ENCODE peak calls at places on chromosomes 7 and 10, in seven cellular contexts. F is H7, W is ACHN, N is transverse colon, U is NCI-H1694 treated with DMSO at 0.1 percent for 48 hours, L is substantia nigra, T is Caco-2. M is an unnamed sample.

GRCh38 chr10:67772894-67773511 is 65.0 kb downstream of the DNAJC12 start:
- DNase-seq in N (no peak), L (no peak), F (no peak), T (no peak), W (no peak), U (no peak), M (no peak)

GRCh38 chr7:94374721-94375120 is 20.0 kb upstream of the COL1A2 start:
- DNase-seq in U (no peak), N (no peak), W (no peak), T (no peak), L (no peak), F (no peak), M (no peak)

GRCh38 chr10:93097386-93097785 is 23.7 kb downstream of the CYP26A1 start:
- DNase-seq in L (no peak), F (no peak), W (no peak), N (no peak), T (no peak), U (no peak), M (no peak)

GRCh38 chr7:66013938-66014337 is 31.9 kb upstream of the GUSB start:
- DNase-seq in T (peak), U (no peak), L (peak), N (peak), F (peak), W (peak), M (peak)

GRCh38 chr7:134448359-134449229 is 10.3 kb downstream of the AKR1B1 start:
- DNase-seq in F (no peak), W (peak), L (no peak), N (no peak), T (no peak), U (no peak), M (peak)

GRCh38 chr7:128774029-128774689 is 1.4 kb downstream of the OPN1SW start:
- DNase-seq in N (no peak), F (no peak), U (no peak), W (no peak), T (no peak), L (no peak), M (no peak)

GRCh38 chr10:78861456-78862327 is 207.1 kb upstream of the ZMIZ1 start:
- DNase-seq in L (no peak), N (no peak), U (peak), F (peak), T (no peak), W (no peak), M (no peak)

GRCh38 chr10:114458955-114459354 is 54.7 kb upstream of the AFAP1L2 start:
- DNase-seq in L (peak), W (peak), N (peak), T (peak), F (peak), U (no peak), M (peak)

GRCh38 chr7:135362871-135363270 is 129.2 kb downstream of the STRA8 start:
- DNase-seq in N (no peak), L (no peak), U (no peak), T (no peak), F (peak), W (no peak), M (no peak)

GRCh38 chr10:131726460-131726861 is 174.3 kb upstream of the PPP2R2D start:
- DNase-seq in L (peak), W (no peak), N (no peak), T (no peak), U (no peak), F (peak), M (no peak)

GRCh38 chr10:28408237-28408777 is 105.4 kb upstream of the MPP7 start:
- DNase-seq in U (no peak), N (no peak), T (no peak), L (no peak), W (no peak), F (no peak), M (no peak)

GRCh38 chr10:53846809-53847208 is 954.2 kb downstream of the PCDH15 start:
- DNase-seq in L (no peak), U (no peak), W (peak), N (no peak), F (no peak), T (no peak), M (no peak)

GRCh38 chr7:30171753-30172447 is 37.1 kb downstream of the MTURN start:
- DNase-seq in W (no peak), L (no peak), U (no peak), T (no peak), N (no peak), F (no peak), M (no peak)

GRCh38 chr7:134557391-134557790 is 8.5 kb downstream of the AKR1B15 start:
- DNase-seq in T (no peak), N (no peak), F (no peak), L (no peak), U (no peak), W (no peak), M (no peak)

GRCh38 chr10:93462881-93463280 is 19.3 kb downstream of the MYOF start:
- DNase-seq in N (no peak), T (no peak), F (no peak), U (no peak), L (no peak), W (no peak), M (no peak)

GRCh38 chr7:88686468-88687229 is 72.9 kb upstream of the ZNF804B start:
- DNase-seq in U (no peak), W (no peak), N (no peak), T (no peak), F (peak), L (no peak), M (no peak)

GRCh38 chr10:101624526-101625102 is 36.5 kb downstream of the DPCD start:
- DNase-seq in T (no peak), U (no peak), W (no peak), L (no peak), F (no peak), N (no peak), M (no peak)

GRCh38 chr10:119871881-119872609 is 598 bp downstream of the MCMBP start:
- DNase-seq in F (peak), W (peak), N (peak), L (peak), T (peak), U (no peak), M (peak)

GRCh38 chr7:50962281-50962883 is 179.7 kb upstream of the GRB10 start:
- DNase-seq in W (no peak), U (no peak), T (no peak), N (no peak), F (no peak), L (no peak), M (no peak)

GRCh38 chr7:51019231-51019844 is 236.6 kb upstream of the GRB10 start:
- DNase-seq in N (no peak), L (no peak), W (no peak), T (no peak), U (no peak), F (peak), M (no peak)

GRCh38 chr10:103814626-103815370 is 40.6 kb downstream of the SH3PXD2A start:
- DNase-seq in F (no peak), U (no peak), L (no peak), W (no peak), N (peak), T (no peak), M (no peak)

GRCh38 chr7:80856769-80857168 is 62.1 kb downstream of the SEMA3C start:
- DNase-seq in W (no peak), U (no peak), L (no peak), F (no peak), T (no peak), N (no peak), M (no peak)

GRCh38 chr10:97274828-97275227 is 17.6 kb downstream of the ARHGAP19 start:
- DNase-seq in L (no peak), W (no peak), F (no peak), T (no peak), N (no peak), U (no peak), M (no peak)

GRCh38 chr10:132368881-132369635 is 27.9 kb upstream of the PWWP2B start:
- DNase-seq in N (no peak), U (no peak), W (no peak), L (no peak), F (peak), T (no peak), M (peak)

GRCh38 chr7:194996-195829 is 2.8 kb downstream of the FAM20C start:
- DNase-seq in U (no peak), N (no peak), L (no peak), W (no peak), T (no peak), F (peak), M (no peak)

GRCh38 chr7:155856656-155857055 is 44.4 kb upstream of the SHH start:
- DNase-seq in N (no peak), W (no peak), L (no peak), F (no peak), T (no peak), U (no peak), M (no peak)

GRCh38 chr7:89029864-89030263 is 234.3 kb upstream of the TEX47 start:
- DNase-seq in N (no peak), U (no peak), F (no peak), L (no peak), W (no peak), T (no peak), M (no peak)

GRCh38 chr7:40721344-40721949 is 586.6 kb downstream of the SUGCT start:
- DNase-seq in W (no peak), L (no peak), T (no peak), F (no peak), U (no peak), N (no peak), M (no peak)

GRCh38 chr7:112192236-112193154 is 13.7 kb downstream of the DOCK4 start:
- DNase-seq in L (no peak), T (no peak), N (no peak), W (no peak), F (no peak), U (no peak), M (peak)

GRCh38 chr7:43337811-43338210 is 225.4 kb downstream of the HECW1 start:
- DNase-seq in W (no peak), L (no peak), F (no peak), N (no peak), U (no peak), T (no peak), M (no peak)

GRCh38 chr10:69839696-69840345 is 38.1 kb downstream of the COL13A1 start:
- DNase-seq in W (peak), N (no peak), U (no peak), L (no peak), F (peak), T (no peak), M (no peak)

GRCh38 chr7:128409435-128410091 is at the start of gene IMPDH1:
- DNase-seq in L (peak), T (peak), N (peak), W (peak), F (peak), U (peak), M (peak)

GRCh38 chr7:27147211-27148030 is at the start of gene HOXA6:
- DNase-seq in L (no peak), W (no peak), T (peak), U (no peak), F (peak), N (peak), M (peak)

GRCh38 chr7:83190659-83191389 is 28.1 kb upstream of the PCLO start:
- DNase-seq in W (no peak), L (no peak), T (no peak), F (no peak), U (no peak), N (no peak), M (no peak)

GRCh38 chr7:32536585-32536984 is 41.3 kb downstream of the AVL9 start:
- DNase-seq in W (peak), U (no peak), L (no peak), T (no peak), N (no peak), F (no peak), M (peak)

M was measured in AG08396.